ENCODE peak calls at places on chromosomes 11 and 22, in seven cellular contexts. One of them, this sample, is unnamed.

GRCh38 chr11:86620796-86621575 is 51.4 kb downstream of the ME3 start:
- DNase-seq in K562: no peak
- DNase-seq in H1: no peak
- DNase-seq in SK-N-SH: no peak
- DNase-seq in endothelial cell of umbilical vein: peak
- DNase-seq in HCT116: no peak
- DNase-seq in GM12878: no peak
- DNase-seq in this sample: no peak

GRCh38 chr11:44493929-44494328 is 71.5 kb upstream of the CD82 start:
- DNase-seq in endothelial cell of umbilical vein: no peak
- DNase-seq in GM12878: no peak
- DNase-seq in SK-N-SH: no peak
- DNase-seq in HCT116: no peak
- DNase-seq in H1: no peak
- DNase-seq in K562: no peak
- DNase-seq in this sample: no peak

GRCh38 chr11:105609832-105610781 is at the start of gene GRIA4:
- DNase-seq in endothelial cell of umbilical vein: peak
- DNase-seq in SK-N-SH: peak
- DNase-seq in H1: peak
- DNase-seq in GM12878: no peak
- DNase-seq in K562: no peak
- DNase-seq in HCT116: no peak
- DNase-seq in this sample: no peak

GRCh38 chr11:4072668-4073285 is 21.8 kb upstream of the RRM1 start:
- DNase-seq in endothelial cell of umbilical vein: peak
- DNase-seq in GM12878: peak
- DNase-seq in SK-N-SH: peak
- DNase-seq in K562: peak
- DNase-seq in HCT116: peak
- DNase-seq in H1: no peak
- DNase-seq in this sample: peak

GRCh38 chr11:11731311-11732083 is 109.7 kb upstream of the GALNT18 start:
- DNase-seq in H1: no peak
- DNase-seq in HCT116: peak
- DNase-seq in endothelial cell of umbilical vein: no peak
- DNase-seq in SK-N-SH: no peak
- DNase-seq in GM12878: no peak
- DNase-seq in K562: no peak
- DNase-seq in this sample: no peak

GRCh38 chr11:12377824-12378593 is 638 bp downstream of the PARVA start:
- DNase-seq in GM12878: no peak
- DNase-seq in endothelial cell of umbilical vein: peak
- DNase-seq in SK-N-SH: peak
- DNase-seq in HCT116: peak
- DNase-seq in H1: peak
- DNase-seq in K562: peak
- DNase-seq in this sample: peak

GRCh38 chr11:98260983-98261382 is 759.8 kb upstream of the CNTN5 start:
- DNase-seq in H1: no peak
- DNase-seq in HCT116: no peak
- DNase-seq in GM12878: no peak
- DNase-seq in K562: no peak
- DNase-seq in endothelial cell of umbilical vein: no peak
- DNase-seq in SK-N-SH: no peak
- DNase-seq in this sample: no peak

GRCh38 chr22:19213496-19214473 is 35.2 kb upstream of the SLC25A1 start:
- DNase-seq in K562: no peak
- DNase-seq in HCT116: no peak
- DNase-seq in SK-N-SH: no peak
- DNase-seq in H1: no peak
- DNase-seq in GM12878: no peak
- DNase-seq in endothelial cell of umbilical vein: no peak
- DNase-seq in this sample: no peak

GRCh38 chr11:6656581-6656915 is 939 bp upstream of the DCHS1 start:
- DNase-seq in HCT116: no peak
- DNase-seq in endothelial cell of umbilical vein: no peak
- DNase-seq in H1: no peak
- DNase-seq in SK-N-SH: no peak
- DNase-seq in GM12878: no peak
- DNase-seq in K562: no peak
- DNase-seq in this sample: no peak

GRCh38 chr11:267491-267994 is 10.7 kb upstream of the NLRP6 start:
- DNase-seq in GM12878: peak
- DNase-seq in K562: peak
- DNase-seq in SK-N-SH: no peak
- DNase-seq in HCT116: no peak
- DNase-seq in H1: no peak
- DNase-seq in endothelial cell of umbilical vein: no peak
- DNase-seq in this sample: no peak

GRCh38 chr11:114075891-114076441 is 16.5 kb downstream of the ZBTB16 start:
- DNase-seq in SK-N-SH: peak
- DNase-seq in GM12878: no peak
- DNase-seq in H1: peak
- DNase-seq in endothelial cell of umbilical vein: peak
- DNase-seq in K562: peak
- DNase-seq in HCT116: peak
- DNase-seq in this sample: no peak

GRCh38 chr22:29055192-29055830 is 6.3 kb downstream of the C22orf31 start:
- DNase-seq in GM12878: no peak
- DNase-seq in K562: no peak
- DNase-seq in HCT116: no peak
- DNase-seq in H1: no peak
- DNase-seq in SK-N-SH: no peak
- DNase-seq in endothelial cell of umbilical vein: no peak
- DNase-seq in this sample: no peak

GRCh38 chr11:62353841-62354240 is 16.6 kb downstream of the ASRGL1 start:
- DNase-seq in GM12878: no peak
- DNase-seq in H1: no peak
- DNase-seq in HCT116: no peak
- DNase-seq in endothelial cell of umbilical vein: no peak
- DNase-seq in K562: no peak
- DNase-seq in SK-N-SH: no peak
- DNase-seq in this sample: no peak

GRCh38 chr11:8067929-8068575 is 13.0 kb upstream of the TUB start:
- DNase-seq in H1: peak
- DNase-seq in K562: no peak
- DNase-seq in SK-N-SH: peak
- DNase-seq in GM12878: no peak
- DNase-seq in HCT116: no peak
- DNase-seq in endothelial cell of umbilical vein: no peak
- DNase-seq in this sample: no peak

GRCh38 chr22:37525073-37525745 is 6.0 kb upstream of the CARD10 start:
- DNase-seq in HCT116: peak
- DNase-seq in H1: no peak
- DNase-seq in SK-N-SH: peak
- DNase-seq in K562: no peak
- DNase-seq in GM12878: no peak
- DNase-seq in endothelial cell of umbilical vein: peak
- DNase-seq in this sample: no peak

GRCh38 chr22:50118129-50118528 is 28.3 kb downstream of the MOV10L1 start:
- DNase-seq in SK-N-SH: no peak
- DNase-seq in GM12878: no peak
- DNase-seq in HCT116: no peak
- DNase-seq in H1: no peak
- DNase-seq in K562: no peak
- DNase-seq in endothelial cell of umbilical vein: no peak
- DNase-seq in this sample: no peak

GRCh38 chr11:45852018-45852711 is 4.9 kb downstream of the CRY2 start:
- DNase-seq in K562: no peak
- DNase-seq in HCT116: no peak
- DNase-seq in SK-N-SH: no peak
- DNase-seq in endothelial cell of umbilical vein: no peak
- DNase-seq in GM12878: no peak
- DNase-seq in H1: no peak
- DNase-seq in this sample: no peak

GRCh38 chr11:120224872-120225371 is 14.1 kb downstream of the OAF start:
- DNase-seq in HCT116: no peak
- DNase-seq in K562: no peak
- DNase-seq in endothelial cell of umbilical vein: peak
- DNase-seq in H1: no peak
- DNase-seq in SK-N-SH: no peak
- DNase-seq in GM12878: no peak
- DNase-seq in this sample: no peak

GRCh38 chr22:46053563-46054090 is 76.7 kb upstream of the WNT7B start:
- DNase-seq in K562: peak
- DNase-seq in H1: no peak
- DNase-seq in endothelial cell of umbilical vein: peak
- DNase-seq in SK-N-SH: peak
- DNase-seq in HCT116: no peak
- DNase-seq in GM12878: no peak
- DNase-seq in this sample: no peak
- TF ChIP-seq POLR2AphosphoS5 in K562: no peak
- TF ChIP-seq POLR2AphosphoS5 in H1: no peak
- TF ChIP-seq POLR2AphosphoS5 in endothelial cell of umbilical vein: peak
- TF ChIP-seq POLR2AphosphoS5 in SK-N-SH: no peak
- TF ChIP-seq POLR2AphosphoS5 in HCT116: peak
- TF ChIP-seq POLR2AphosphoS5 in GM12878: no peak
- TF ChIP-seq POLR2AphosphoS5 in this sample: peak

GRCh38 chr11:96272542-96273306 is 70.3 kb downstream of the MAML2 start:
- DNase-seq in HCT116: no peak
- DNase-seq in K562: no peak
- DNase-seq in H1: no peak
- DNase-seq in SK-N-SH: no peak
- DNase-seq in GM12878: no peak
- DNase-seq in endothelial cell of umbilical vein: peak
- DNase-seq in this sample: no peak
- H3K9ac ChIP-seq in HCT116: no peak
- H3K9ac ChIP-seq in K562: no peak
- H3K9ac ChIP-seq in H1: no peak
- H3K9ac ChIP-seq in SK-N-SH: no peak
- H3K9ac ChIP-seq in GM12878: no peak
- H3K9ac ChIP-seq in endothelial cell of umbilical vein: no peak
- H3K9ac ChIP-seq in this sample: no peak

GRCh38 chr11:2382129-2382517 is 5.0 kb downstream of the CD81 start:
- DNase-seq in HCT116: no peak
- DNase-seq in endothelial cell of umbilical vein: no peak
- DNase-seq in K562: no peak
- DNase-seq in H1: no peak
- DNase-seq in SK-N-SH: no peak
- DNase-seq in GM12878: no peak
- DNase-seq in this sample: no peak

GRCh38 chr11:2379471-2380174 is 2.5 kb downstream of the CD81 start:
- DNase-seq in GM12878: no peak
- DNase-seq in SK-N-SH: no peak
- DNase-seq in endothelial cell of umbilical vein: no peak
- DNase-seq in HCT116: no peak
- DNase-seq in K562: no peak
- DNase-seq in H1: no peak
- DNase-seq in this sample: no peak

GRCh38 chr11:2381494-2382128 is 4.5 kb downstream of the CD81 start:
- DNase-seq in endothelial cell of umbilical vein: no peak
- DNase-seq in H1: no peak
- DNase-seq in GM12878: no peak
- DNase-seq in HCT116: no peak
- DNase-seq in SK-N-SH: no peak
- DNase-seq in K562: no peak
- DNase-seq in this sample: no peak

GRCh38 chr11:2380396-2380795 is 3.3 kb downstream of the CD81 start:
- DNase-seq in endothelial cell of umbilical vein: no peak
- DNase-seq in K562: no peak
- DNase-seq in HCT116: no peak
- DNase-seq in GM12878: no peak
- DNase-seq in H1: no peak
- DNase-seq in SK-N-SH: no peak
- DNase-seq in this sample: no peak

GRCh38 chr11:2380807-2381350 is 3.8 kb downstream of the CD81 start:
- DNase-seq in K562: no peak
- DNase-seq in SK-N-SH: no peak
- DNase-seq in H1: no peak
- DNase-seq in HCT116: no peak
- DNase-seq in endothelial cell of umbilical vein: peak
- DNase-seq in GM12878: peak
- DNase-seq in this sample: no peak
- TF ChIP-seq POLR2AphosphoS5 in K562: no peak
- TF ChIP-seq POLR2AphosphoS5 in SK-N-SH: no peak
- TF ChIP-seq POLR2AphosphoS5 in H1: no peak
- TF ChIP-seq POLR2AphosphoS5 in HCT116: no peak
- TF ChIP-seq POLR2AphosphoS5 in endothelial cell of umbilical vein: peak
- TF ChIP-seq POLR2AphosphoS5 in GM12878: no peak
- TF ChIP-seq POLR2AphosphoS5 in this sample: no peak

GRCh38 chr11:102284008-102284407 is 33.3 kb upstream of the BIRC3 start:
- DNase-seq in endothelial cell of umbilical vein: no peak
- DNase-seq in HCT116: no peak
- DNase-seq in SK-N-SH: no peak
- DNase-seq in H1: no peak
- DNase-seq in GM12878: no peak
- DNase-seq in K562: no peak
- DNase-seq in this sample: no peak

GRCh38 chr11:102276302-102277182 is 40.7 kb upstream of the BIRC3 start:
- DNase-seq in HCT116: no peak
- DNase-seq in GM12878: no peak
- DNase-seq in K562: no peak
- DNase-seq in SK-N-SH: no peak
- DNase-seq in endothelial cell of umbilical vein: peak
- DNase-seq in H1: no peak
- DNase-seq in this sample: no peak

GRCh38 chr11:102283088-102283487 is 34.2 kb upstream of the BIRC3 start:
- DNase-seq in H1: no peak
- DNase-seq in HCT116: no peak
- DNase-seq in K562: no peak
- DNase-seq in SK-N-SH: no peak
- DNase-seq in GM12878: no peak
- DNase-seq in endothelial cell of umbilical vein: no peak
- DNase-seq in this sample: no peak

GRCh38 chr11:102280237-102280833 is 36.9 kb upstream of the BIRC3 start:
- DNase-seq in SK-N-SH: no peak
- DNase-seq in HCT116: no peak
- DNase-seq in H1: no peak
- DNase-seq in K562: no peak
- DNase-seq in GM12878: no peak
- DNase-seq in endothelial cell of umbilical vein: no peak
- DNase-seq in this sample: no peak

DNA sequence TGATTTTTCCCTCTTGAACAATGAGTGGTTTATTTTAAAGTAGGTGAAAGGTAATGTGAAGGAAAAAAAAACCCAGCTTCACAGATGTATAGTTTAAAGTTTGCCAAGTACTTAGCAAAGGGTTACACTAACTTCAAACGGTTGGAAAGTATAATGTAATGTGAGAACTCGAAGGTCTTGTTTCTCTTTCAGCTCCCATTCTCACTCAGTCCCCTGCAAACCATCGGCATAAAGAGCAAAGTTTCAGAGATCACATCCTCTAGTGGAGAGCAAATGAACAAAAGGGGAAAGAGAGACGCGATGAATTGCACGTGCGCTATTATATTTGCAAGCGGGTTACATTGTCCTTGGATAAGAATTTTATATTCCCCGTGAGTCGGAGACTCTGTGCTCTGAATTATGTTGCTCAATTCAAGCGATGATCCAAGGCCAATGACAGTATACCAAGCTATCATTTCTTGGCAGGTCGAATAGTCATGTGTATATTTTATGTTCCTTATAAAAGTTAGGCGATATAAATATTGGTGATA is 37.6 kb upstream of the BIRC3 start:
- DNase-seq in K562: no peak
- DNase-seq in endothelial cell of umbilical vein: peak
- DNase-seq in GM12878: peak
- DNase-seq in HCT116: no peak
- DNase-seq in SK-N-SH: no peak
- DNase-seq in H1: no peak
- DNase-seq in this sample: no peak
- H3K9ac ChIP-seq in K562: no peak
- H3K9ac ChIP-seq in endothelial cell of umbilical vein: no peak
- H3K9ac ChIP-seq in GM12878: no peak
- H3K9ac ChIP-seq in HCT116: no peak
- H3K9ac ChIP-seq in SK-N-SH: no peak
- H3K9ac ChIP-seq in H1: no peak
- H3K9ac ChIP-seq in this sample: no peak

This sample was measured in SK-N-MC.